ENCODE peak calls at places on chromosomes 12 and 14, in nine cellular contexts. One of them, this sample, is unnamed.
A peak's percentile ranks its signal among the peaks of the same experiment; 100 is the strongest.

GRCh38 chr12:78674311-78675085 is 190.1 kb upstream of the SYT1 start:
- DNase-seq in cardiac fibroblast: peak; percentile 53
- DNase-seq in stimulated activated CD8-positive, alpha-beta memory T cell treated with anti-CD3 and anti-CD28 coated beads, Interleukin-15, amount 100 ng/mL, for 1 hour: no peak
- DNase-seq in astrocyte of the spinal cord: peak; percentile 12
- DNase-seq in lung microvascular endothelial cell: no peak
- DNase-seq in T-cell: no peak
- DNase-seq in smooth muscle cell of the brain vasculature: no peak
- DNase-seq in lower leg skin: no peak
- DNase-seq in CD4-positive, alpha-beta memory T cell: no peak
- DNase-seq in this sample: no peak

GRCh38 chr14:101734241-101734847 is 27.2 kb upstream of the PPP2R5C start:
- DNase-seq in cardiac fibroblast: no peak
- DNase-seq in CD4-positive, alpha-beta memory T cell: no peak
- DNase-seq in astrocyte of the spinal cord: no peak
- DNase-seq in lung microvascular endothelial cell: no peak
- DNase-seq in T-cell: no peak
- DNase-seq in lower leg skin: no peak
- DNase-seq in smooth muscle cell of the brain vasculature: no peak
- DNase-seq in stimulated activated CD8-positive, alpha-beta memory T cell treated with anti-CD3 and anti-CD28 coated beads, Interleukin-15, amount 100 ng/mL, for 1 hour: no peak
- DNase-seq in this sample: no peak

GRCh38 chr12:95615735-95616134 is 64.5 kb upstream of the USP44 start:
- DNase-seq in smooth muscle cell of the brain vasculature: no peak
- DNase-seq in CD4-positive, alpha-beta memory T cell: no peak
- DNase-seq in cardiac fibroblast: peak; percentile 60
- DNase-seq in lung microvascular endothelial cell: peak; percentile 79
- DNase-seq in stimulated activated CD8-positive, alpha-beta memory T cell treated with anti-CD3 and anti-CD28 coated beads, Interleukin-15, amount 100 ng/mL, for 1 hour: no peak
- DNase-seq in astrocyte of the spinal cord: no peak
- DNase-seq in lower leg skin: no peak
- DNase-seq in T-cell: no peak
- DNase-seq in this sample: peak; percentile 75

GRCh38 chr14:102058931-102059330 is 27.9 kb downstream of the HSP90AA1 start:
- DNase-seq in CD4-positive, alpha-beta memory T cell: no peak
- DNase-seq in stimulated activated CD8-positive, alpha-beta memory T cell treated with anti-CD3 and anti-CD28 coated beads, Interleukin-15, amount 100 ng/mL, for 1 hour: no peak
- DNase-seq in smooth muscle cell of the brain vasculature: no peak
- DNase-seq in astrocyte of the spinal cord: no peak
- DNase-seq in T-cell: no peak
- DNase-seq in cardiac fibroblast: no peak
- DNase-seq in lung microvascular endothelial cell: no peak
- DNase-seq in lower leg skin: no peak
- DNase-seq in this sample: no peak

GRCh38 chr12:81257952-81258551 is 180.2 kb downstream of the ACSS3 start:
- DNase-seq in cardiac fibroblast: peak; percentile 71
- DNase-seq in T-cell: no peak
- DNase-seq in stimulated activated CD8-positive, alpha-beta memory T cell treated with anti-CD3 and anti-CD28 coated beads, Interleukin-15, amount 100 ng/mL, for 1 hour: no peak
- DNase-seq in lung microvascular endothelial cell: peak; percentile 68
- DNase-seq in lower leg skin: no peak
- DNase-seq in smooth muscle cell of the brain vasculature: no peak
- DNase-seq in astrocyte of the spinal cord: peak; percentile 70
- DNase-seq in CD4-positive, alpha-beta memory T cell: no peak
- DNase-seq in this sample: peak; percentile 40

GRCh38 chr12:107759410-107759809 is 1.5 kb downstream of the PRDM4 start:
- DNase-seq in T-cell: no peak
- DNase-seq in lung microvascular endothelial cell: peak; percentile 62
- DNase-seq in smooth muscle cell of the brain vasculature: peak; percentile 17
- DNase-seq in CD4-positive, alpha-beta memory T cell: no peak
- DNase-seq in astrocyte of the spinal cord: peak; percentile 89
- DNase-seq in lower leg skin: no peak
- DNase-seq in cardiac fibroblast: peak; percentile 89
- DNase-seq in stimulated activated CD8-positive, alpha-beta memory T cell treated with anti-CD3 and anti-CD28 coated beads, Interleukin-15, amount 100 ng/mL, for 1 hour: no peak
- DNase-seq in this sample: peak; percentile 75

GRCh38 chr14:89957791-89958190 is 2.1 kb downstream of the TDP1 start:
- DNase-seq in smooth muscle cell of the brain vasculature: no peak
- DNase-seq in astrocyte of the spinal cord: no peak
- DNase-seq in stimulated activated CD8-positive, alpha-beta memory T cell treated with anti-CD3 and anti-CD28 coated beads, Interleukin-15, amount 100 ng/mL, for 1 hour: no peak
- DNase-seq in lower leg skin: no peak
- DNase-seq in T-cell: no peak
- DNase-seq in cardiac fibroblast: no peak
- DNase-seq in CD4-positive, alpha-beta memory T cell: no peak
- DNase-seq in lung microvascular endothelial cell: no peak
- DNase-seq in this sample: no peak

GRCh38 chr14:30610719-30611388 is 11.3 kb upstream of the SCFD1 start:
- DNase-seq in T-cell: no peak
- DNase-seq in stimulated activated CD8-positive, alpha-beta memory T cell treated with anti-CD3 and anti-CD28 coated beads, Interleukin-15, amount 100 ng/mL, for 1 hour: no peak
- DNase-seq in cardiac fibroblast: peak; percentile 88
- DNase-seq in lung microvascular endothelial cell: peak; percentile 93
- DNase-seq in astrocyte of the spinal cord: peak; percentile 80
- DNase-seq in CD4-positive, alpha-beta memory T cell: no peak
- DNase-seq in smooth muscle cell of the brain vasculature: peak; percentile 33
- DNase-seq in lower leg skin: peak; percentile 49
- DNase-seq in this sample: peak; percentile 83

This sample was measured in dermis microvascular lymphatic vessel endothelial cell.